ENCODE peak calls at places on chromosomes 1 and 21, in seven cellular contexts. C is cardiac muscle cell, I is spleen, Z is astrocyte, F is suprapubic skin, L is H9, S is heart left ventricle. Q is an unnamed sample.
A peak's percentile ranks its signal among the peaks of the same experiment; 100 is the strongest.

GRCh38 chr1:26291433-26291832 is 11.5 kb downstream of the SH3BGRL3 start:
- DNase-seq in C (no peak), I (peak; percentile 80), Z (no peak), F (no peak), L (no peak), S (no peak), Q (no peak)

GRCh38 chr1:155287987-155288543 is 10.8 kb downstream of the HCN3 start:
- DNase-seq in C (no peak), I (peak; percentile 43), Z (no peak), F (no peak), L (no peak), S (no peak), Q (no peak)

GRCh38 chr21:42122808-42123207 is 51.7 kb downstream of the UMODL1 start:
- DNase-seq in C (no peak), I (no peak), Z (no peak), F (no peak), L (no peak), S (no peak), Q (no peak)

GRCh38 chr1:55506686-55507577 is 291.8 kb upstream of the USP24 start:
- DNase-seq in C (no peak), I (no peak), Z (no peak), F (no peak), L (no peak), S (no peak), Q (no peak)

GRCh38 chr1:17829579-17829978 is 74.4 kb downstream of the ACTL8 start:
- DNase-seq in C (no peak), I (no peak), Z (no peak), F (no peak), L (no peak), S (peak; percentile 52), Q (no peak)

GRCh38 chr1:172351347-172351746 is 69.1 kb upstream of the C1orf105 start:
- DNase-seq in C (no peak), I (no peak), Z (peak; percentile 39), F (no peak), L (no peak), S (no peak), Q (no peak)

GRCh38 chr1:228546541-228547463 is 59.6 kb downstream of the RNF187 start:
- DNase-seq in C (no peak), I (peak; percentile 9), Z (no peak), F (peak; percentile 54), L (no peak), S (no peak), Q (no peak)

GRCh38 chr1:98700228-98700627 is 38.7 kb downstream of the SNX7 start:
- DNase-seq in C (no peak), I (no peak), Z (peak; percentile 58), F (no peak), L (no peak), S (no peak), Q (no peak)

GRCh38 chr1:235918032-235918431 is 51.3 kb upstream of the LYST start:
- DNase-seq in C (no peak), I (no peak), Z (no peak), F (no peak), L (no peak), S (no peak), Q (no peak)

GRCh38 chr1:232038704-232039103 is 412.1 kb downstream of the DISC1 start:
- DNase-seq in C (no peak), I (no peak), Z (no peak), F (no peak), L (no peak), S (peak; percentile 58), Q (no peak)

GRCh38 chr1:8939362-8939995 is 6.2 kb upstream of the CA6 start:
- DNase-seq in C (no peak), I (no peak), Z (peak; percentile 34), F (no peak), L (no peak), S (no peak), Q (no peak)

GRCh38 chr1:223153177-223154119 is 10.4 kb upstream of the TLR5 start:
- DNase-seq in C (peak; percentile 49), I (no peak), Z (peak; percentile 51), F (no peak), L (no peak), S (peak; percentile 46), Q (no peak)

GRCh38 chr1:38026592-38027200 is 14.2 kb downstream of the UTP11 start:
- DNase-seq in C (peak; percentile 72), I (no peak), Z (peak; percentile 37), F (no peak), L (peak; percentile 77), S (no peak), Q (no peak)

GRCh38 chr1:224041032-224041431 is 72.9 kb upstream of the FBXO28 start:
- DNase-seq in C (no peak), I (no peak), Z (no peak), F (no peak), L (no peak), S (no peak), Q (no peak)

GRCh38 chr1:27588256-27589232 is 15.4 kb downstream of the AHDC1 start:
- DNase-seq in C (no peak), I (no peak), Z (no peak), F (no peak), L (no peak), S (no peak), Q (no peak)

GRCh38 chr1:156750191-156750931 is 1.1 kb downstream of the HDGF start:
- DNase-seq in C (no peak), I (no peak), Z (no peak), F (no peak), L (no peak), S (no peak), Q (peak; percentile 45)

GRCh38 chr1:162151900-162152829 is 82.7 kb downstream of the NOS1AP start:
- DNase-seq in C (no peak), I (peak; percentile 76), Z (peak; percentile 78), F (no peak), L (no peak), S (no peak), Q (no peak)

GRCh38 chr1:27940297-27940696 is 5.5 kb downstream of the SMPDL3B start:
- DNase-seq in C (no peak), I (peak; percentile 88), Z (no peak), F (no peak), L (no peak), S (no peak), Q (no peak)

GRCh38 chr1:202644219-202645096 is 65.8 kb downstream of the SYT2 start:
- DNase-seq in C (peak; percentile 36), I (no peak), Z (no peak), F (no peak), L (no peak), S (no peak), Q (no peak)

GRCh38 chr1:202642619-202643291 is 67.5 kb downstream of the SYT2 start:
- DNase-seq in C (no peak), I (no peak), Z (no peak), F (no peak), L (no peak), S (no peak), Q (no peak)

GRCh38 chr1:202643397-202644218 is 66.6 kb downstream of the SYT2 start:
- DNase-seq in C (peak; percentile 45), I (no peak), Z (no peak), F (no peak), L (no peak), S (no peak), Q (no peak)

GRCh38 chr1:202642212-202642611 is 68.0 kb downstream of the SYT2 start:
- DNase-seq in C (no peak), I (no peak), Z (no peak), F (no peak), L (no peak), S (no peak), Q (no peak)

DNA sequence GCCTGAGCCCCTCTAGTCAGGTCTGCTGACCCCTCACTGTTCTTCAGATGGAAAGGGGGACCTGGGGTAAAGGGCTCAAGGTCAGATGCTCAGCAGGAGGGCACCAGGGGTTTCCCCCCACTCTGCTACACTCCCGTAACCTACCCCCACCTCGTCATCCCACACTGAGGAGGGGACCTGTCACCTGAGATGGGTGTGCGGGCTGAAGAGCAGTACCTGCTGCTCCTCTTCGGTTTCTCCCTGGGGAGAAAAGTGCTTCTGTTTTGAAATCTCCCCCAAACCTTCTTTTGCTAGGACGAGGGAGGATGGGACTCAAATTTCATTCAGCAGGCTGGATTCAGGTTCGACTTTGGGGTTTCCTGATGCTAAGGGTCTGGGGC is 65.2 kb downstream of the SYT2 start:
- DNase-seq in C (no peak), I (no peak), Z (no peak), F (no peak), L (no peak), S (no peak), Q (no peak)
- H3K27me3 ChIP-seq in C (peaks cover 56% of the 10 kb centered on the region), I (peaks cover 46% of the 10 kb centered on the region), Z (peaks cover 87% of the 10 kb centered on the region), F (peaks cover 85% of the 10 kb centered on the region), L (peaks cover 1% of the 10 kb centered on the region), S (peaks cover 27% of the 10 kb centered on the region), Q (no peaks in the 10 kb centered on the region)

GRCh38 chr1:12184008-12184681 is 17.4 kb downstream of the TNFRSF1B start:
- DNase-seq in C (peak; percentile 69), I (peak; percentile 93), Z (peak; percentile 50), F (peak; percentile 95), L (no peak), S (peak; percentile 88), Q (peak; percentile 91)
- TF ChIP-seq CTCF in C (peak; percentile 47), I (peak; percentile 52), Z (no peak), F (no peak), L (no peak), S (peak; percentile 40), Q (peak; percentile 48)

DNA sequence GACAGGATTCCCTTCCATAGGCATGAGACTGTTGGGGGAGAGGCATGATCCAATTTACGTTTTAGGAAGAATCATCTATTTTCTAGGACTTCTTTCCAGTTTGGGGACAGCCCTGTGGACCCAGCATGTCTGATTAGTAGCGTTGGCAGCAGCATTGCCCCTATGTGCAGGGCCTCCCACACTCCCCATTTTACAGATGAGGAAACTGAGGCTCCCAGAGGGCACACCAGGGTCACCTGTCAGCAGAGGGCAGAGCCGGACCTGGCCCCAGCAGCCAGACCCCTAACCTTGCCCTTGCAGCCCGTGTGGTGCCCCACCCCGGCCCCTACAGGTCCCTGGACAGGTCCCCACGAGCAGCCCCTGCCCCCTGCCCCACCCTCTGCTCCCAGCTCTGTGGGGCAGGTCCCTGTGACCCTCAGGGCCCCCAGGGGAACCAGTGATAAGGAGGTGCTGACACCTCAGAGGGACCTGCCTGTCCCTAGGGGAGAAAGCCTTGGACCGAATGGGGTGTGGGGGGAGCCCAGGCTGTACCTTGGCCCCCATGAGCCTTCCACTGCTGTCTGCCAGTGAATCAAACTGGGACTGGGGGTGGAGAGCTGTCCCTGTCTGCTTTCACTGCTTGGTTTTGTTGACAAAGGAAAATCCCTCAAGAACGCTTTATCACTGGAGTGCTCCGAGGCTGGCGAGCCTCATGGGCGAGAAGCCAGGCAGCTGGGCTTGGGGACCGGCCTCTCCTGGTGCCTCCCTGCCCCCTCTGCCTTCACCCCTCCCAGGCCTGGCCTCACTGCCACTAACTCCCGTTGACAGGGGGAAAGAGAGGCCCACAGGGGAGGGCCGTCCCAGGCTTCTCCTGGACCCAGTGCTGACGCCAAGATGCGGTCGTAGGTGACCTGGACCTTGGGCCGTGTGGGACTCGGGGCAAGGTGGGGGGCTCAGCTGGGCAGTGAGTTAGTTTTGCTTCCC is 39.4 kb upstream of the CCDC27 start:
- DNase-seq in C (peak; percentile 61), I (no peak), Z (no peak), F (no peak), L (no peak), S (peak; percentile 27), Q (no peak)
- H3K27me3 ChIP-seq in C (peaks cover 9% of the 10 kb centered on the region), I (peaks cover 8% of the 10 kb centered on the region), Z (peaks cover 23% of the 10 kb centered on the region), F (peaks cover 91% of the 10 kb centered on the region), L (no peaks in the 10 kb centered on the region), S (peaks cover 8% of the 10 kb centered on the region), Q (no peaks in the 10 kb centered on the region)

DNA sequence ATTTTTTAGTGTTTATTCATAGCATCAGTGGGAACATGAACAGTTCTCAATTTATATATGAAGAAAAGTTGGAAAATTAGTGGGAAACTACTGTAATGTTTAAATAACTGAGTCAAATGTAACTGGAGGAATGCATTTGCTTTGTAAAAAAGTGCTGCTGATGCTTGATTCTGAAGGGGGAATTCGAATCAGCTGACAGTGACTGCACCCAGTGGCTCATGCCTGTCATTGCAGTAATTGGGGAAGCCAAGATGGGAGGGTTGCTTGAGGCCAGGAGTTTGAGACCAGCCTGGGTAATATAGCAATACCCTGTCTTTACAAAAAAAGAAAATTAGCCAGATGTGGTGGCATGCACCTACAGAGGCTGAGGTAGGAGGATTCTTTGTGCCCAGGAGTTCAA is 398.4 kb downstream of the ZP4 start:
- DNase-seq in C (no peak), I (no peak), Z (no peak), F (no peak), L (peak; percentile 43), S (no peak), Q (no peak)
- TF ChIP-seq CTCF in C (no peak), I (no peak), Z (no peak), F (no peak), L (peak; percentile 58), S (no peak), Q (no peak)

Q was measured in uterus.